ENCODE peak calls at places on chromosomes 6 and 20, in ten cellular contexts. S, P, R, W, Q, M, B, C, F and J are unnamed samples.

GRCh38 chr6:90194371-90194841 is 102.2 kb downstream of the BACH2 start:
- ATAC-seq in S (peak), P (peak), R (no peak), W (no peak), Q (no peak), M (peak), B (peak), C (no peak), F (no peak), J (peak)

GRCh38 chr20:50374541-50375078 is 135.6 kb upstream of the PTPN1 start:
- ATAC-seq in S (no peak), P (no peak), R (no peak), W (no peak), Q (no peak), M (no peak), B (no peak), C (no peak), F (no peak), J (no peak)

GRCh38 chr20:63558804-63559484 is 5.0 kb downstream of the FNDC11 start:
- ATAC-seq in S (no peak), P (no peak), R (no peak), W (no peak), Q (no peak), M (no peak), B (no peak), C (no peak), F (no peak), J (no peak)

GRCh38 chr6:152206072-152206818 is 398.8 kb downstream of the ESR1 start:
- ATAC-seq in S (no peak), P (no peak), R (no peak), W (no peak), Q (peak), M (peak), B (peak), C (no peak), F (peak), J (peak)

GRCh38 chr6:155248021-155249001 is 15.5 kb upstream of the CLDN20 start:
- ATAC-seq in S (peak), P (peak), R (no peak), W (peak), Q (peak), M (no peak), B (no peak), C (peak), F (peak), J (peak)

GRCh38 chr20:17969276-17969883 is 562 bp downstream of the MGME1 start:
- ATAC-seq in S (peak), P (peak), R (no peak), W (peak), Q (peak), M (peak), B (peak), C (peak), F (no peak), J (peak)

GRCh38 chr6:39849764-39850163 is 57.6 kb downstream of the DAAM2 start:
- ATAC-seq in S (no peak), P (no peak), R (no peak), W (no peak), Q (no peak), M (no peak), B (no peak), C (no peak), F (no peak), J (no peak)

GRCh38 chr6:157893238-157893637 is 70.2 kb downstream of the SNX9 start:
- ATAC-seq in S (no peak), P (no peak), R (no peak), W (no peak), Q (peak), M (peak), B (peak), C (no peak), F (no peak), J (no peak)

GRCh38 chr20:53343433-53343832 is 250.2 kb downstream of the ZNF217 start:
- ATAC-seq in S (no peak), P (no peak), R (no peak), W (no peak), Q (no peak), M (no peak), B (no peak), C (no peak), F (no peak), J (no peak)

GRCh38 chr20:49701313-49701731 is 12.4 kb downstream of the B4GALT5 start:
- ATAC-seq in S (no peak), P (peak), R (no peak), W (no peak), Q (no peak), M (peak), B (peak), C (peak), F (no peak), J (peak)

GRCh38 chr20:56788671-56789610 is 159.8 kb downstream of the TFAP2C start:
- ATAC-seq in S (no peak), P (peak), R (no peak), W (no peak), Q (no peak), M (no peak), B (no peak), C (no peak), F (no peak), J (no peak)

GRCh38 chr20:39533858-39534257 is 571.7 kb downstream of the DHX35 start:
- ATAC-seq in S (no peak), P (no peak), R (no peak), W (no peak), Q (no peak), M (no peak), B (no peak), C (no peak), F (no peak), J (no peak)

GRCh38 chr20:51541189-51542032 is 1.1 kb downstream of the NFATC2 start:
- ATAC-seq in S (peak), P (peak), R (peak), W (peak), Q (peak), M (peak), B (peak), C (peak), F (peak), J (peak)

GRCh38 chr6:67331304-67331703 is 1303.8 kb upstream of the ADGRB3 start:
- ATAC-seq in S (no peak), P (no peak), R (no peak), W (no peak), Q (no peak), M (no peak), B (no peak), C (no peak), F (no peak), J (no peak)

GRCh38 chr20:10347481-10347880 is 86.5 kb downstream of the MKKS start:
- ATAC-seq in S (no peak), P (no peak), R (no peak), W (no peak), Q (no peak), M (no peak), B (no peak), C (no peak), F (no peak), J (no peak)

GRCh38 chr20:41304002-41304401 is 13.5 kb downstream of the ZHX3 start:
- ATAC-seq in S (no peak), P (no peak), R (no peak), W (no peak), Q (no peak), M (no peak), B (no peak), C (no peak), F (no peak), J (no peak)

GRCh38 chr6:159203304-159204005 is 34.3 kb downstream of the FNDC1 start:
- ATAC-seq in S (no peak), P (no peak), R (peak), W (peak), Q (no peak), M (no peak), B (no peak), C (peak), F (peak), J (peak)

GRCh38 chr20:41577129-41578009 is 40.8 kb downstream of the CHD6 start:
- ATAC-seq in S (no peak), P (no peak), R (no peak), W (no peak), Q (peak), M (no peak), B (no peak), C (no peak), F (no peak), J (no peak)

GRCh38 chr6:56359201-56359899 is 112.0 kb upstream of the COL21A1 start:
- ATAC-seq in S (peak), P (peak), R (peak), W (peak), Q (peak), M (peak), B (peak), C (peak), F (peak), J (peak)

GRCh38 chr6:36358235-36358915 is 21.7 kb upstream of the BNIP5 start:
- ATAC-seq in S (peak), P (no peak), R (peak), W (no peak), Q (no peak), M (no peak), B (no peak), C (peak), F (peak), J (no peak)

GRCh38 chr6:6834356-6835342 is 246.1 kb downstream of the LY86 start:
- ATAC-seq in S (peak), P (no peak), R (no peak), W (peak), Q (no peak), M (no peak), B (no peak), C (peak), F (no peak), J (no peak)

GRCh38 chr20:16385462-16385861 is 187.8 kb downstream of the KIF16B start:
- ATAC-seq in S (no peak), P (no peak), R (no peak), W (no peak), Q (no peak), M (no peak), B (no peak), C (no peak), F (no peak), J (no peak)

GRCh38 chr6:26272171-26272631 is 92.8 kb upstream of the BTN3A2 start:
- ATAC-seq in S (peak), P (no peak), R (peak), W (peak), Q (peak), M (no peak), B (peak), C (peak), F (no peak), J (peak)

GRCh38 chr6:4021862-4022715 is 56.8 kb downstream of the FAM217A start:
- ATAC-seq in S (no peak), P (peak), R (no peak), W (no peak), Q (peak), M (no peak), B (peak), C (peak), F (no peak), J (peak)

GRCh38 chr20:23083553-23084220 is 2.4 kb downstream of the CD93 start:
- ATAC-seq in S (peak), P (no peak), R (no peak), W (no peak), Q (no peak), M (no peak), B (no peak), C (peak), F (no peak), J (no peak)

GRCh38 chr6:26554669-26555504 is 16.7 kb downstream of the HMGN4 start:
- ATAC-seq in S (no peak), P (peak), R (no peak), W (peak), Q (peak), M (peak), B (peak), C (peak), F (no peak), J (peak)

GRCh38 chr6:66032626-66033025 is 325.6 kb upstream of the EYS start:
- ATAC-seq in S (no peak), P (no peak), R (no peak), W (no peak), Q (no peak), M (no peak), B (no peak), C (no peak), F (no peak), J (no peak)

GRCh38 chr20:46027245-46027853 is 1.7 kb upstream of the SLC12A5 start:
- ATAC-seq in S (no peak), P (peak), R (no peak), W (no peak), Q (peak), M (no peak), B (peak), C (no peak), F (no peak), J (peak)

GRCh38 chr20:48826064-48826463 is 1.7 kb downstream of the PREX1 start:
- ATAC-seq in S (peak), P (no peak), R (no peak), W (no peak), Q (no peak), M (no peak), B (no peak), C (no peak), F (no peak), J (no peak)

GRCh38 chr6:164130151-164130550 is 715.6 kb downstream of the QKI start:
- ATAC-seq in S (no peak), P (no peak), R (no peak), W (peak), Q (no peak), M (no peak), B (no peak), C (peak), F (no peak), J (no peak)